ENCODE peak calls at places on chromosomes 11 and 22, in five cellular contexts. D, E, H, C and G are unnamed samples.

GRCh38 chr11:69999721-70000120 is 78.4 kb upstream of the ANO1 start:
- DNase-seq in D (no peak), C (no peak), E (no peak), H (no peak), G (peak)

GRCh38 chr22:44080936-44081853 is 57.1 kb downstream of the PARVB start:
- DNase-seq in D (peak), C (peak), H (peak), E (peak), G (peak)

GRCh38 chr11:116446542-116446941 is 326.2 kb downstream of the BUD13 start:
- DNase-seq in E (no peak), H (no peak), C (no peak), D (no peak), G (no peak)

GRCh38 chr11:859394-860131 is 16.9 kb downstream of the TSPAN4 start:
- DNase-seq in H (no peak), E (peak), C (peak), D (no peak), G (peak)

GRCh38 chr11:40647290-40647689 is 812.2 kb downstream of the LRRC4C start:
- DNase-seq in E (no peak), C (no peak), H (no peak), D (no peak), G (no peak)

GRCh38 chr11:119942583-119943338 is 195.2 kb downstream of the TRIM29 start:
- DNase-seq in H (no peak), D (no peak), E (peak), C (no peak), G (peak)

GRCh38 chr11:64990222-64990918 is 6.4 kb downstream of the BATF2 start:
- DNase-seq in E (no peak), H (no peak), D (no peak), C (no peak), G (peak)

GRCh38 chr11:111540114-111540920 is at the start of gene LAYN:
- DNase-seq in D (no peak), C (no peak), H (peak), E (peak), G (peak)

GRCh38 chr22:36373258-36373579 is 14.5 kb downstream of the MYH9 start:
- DNase-seq in C (no peak), D (no peak), E (peak), H (no peak), G (no peak)

GRCh38 chr22:37880668-37881440 is 25.2 kb upstream of the MICALL1 start:
- DNase-seq in C (no peak), E (peak), H (no peak), D (no peak), G (peak)

GRCh38 chr11:61075891-61076290 is 26.4 kb upstream of the CD5 start:
- DNase-seq in E (peak), H (peak), C (no peak), D (no peak), G (peak)

GRCh38 chr11:2547806-2548205 is 103.0 kb downstream of the KCNQ1 start:
- DNase-seq in E (no peak), C (no peak), D (no peak), H (no peak), G (no peak)

GRCh38 chr11:127003260-127003981 is 2.9 kb upstream of the KIRREL3 start:
- DNase-seq in H (peak), D (peak), C (peak), E (peak), G (peak)

GRCh38 chr11:123373754-123374621 is 56.1 kb upstream of the GRAMD1B start:
- DNase-seq in C (no peak), E (no peak), H (no peak), D (no peak), G (no peak)

GRCh38 chr11:2688381-2689231 is 11.2 kb downstream of the KCNQ1OT1 start:
- DNase-seq in E (no peak), C (no peak), H (no peak), D (no peak), G (no peak)

GRCh38 chr22:38982008-38982927 is at the start of gene APOBEC3B:
- DNase-seq in E (peak), H (peak), C (peak), D (peak), G (peak)

GRCh38 chr11:11422291-11423128 is 69.5 kb upstream of the CSNK2A3 start:
- DNase-seq in C (no peak), E (no peak), H (peak), D (no peak), G (no peak)

GRCh38 chr22:38974170-38974825 is 7.8 kb upstream of the APOBEC3B start:
- DNase-seq in H (no peak), E (no peak), D (no peak), C (no peak), G (no peak)

GRCh38 chr11:34846467-34846866 is 69.7 kb downstream of the APIP start:
- DNase-seq in E (no peak), D (no peak), C (no peak), H (no peak), G (no peak)
- TF ChIP-seq CTCF in E (no peak), D (no peak), C (no peak), H (no peak), G (no peak)

DNA sequence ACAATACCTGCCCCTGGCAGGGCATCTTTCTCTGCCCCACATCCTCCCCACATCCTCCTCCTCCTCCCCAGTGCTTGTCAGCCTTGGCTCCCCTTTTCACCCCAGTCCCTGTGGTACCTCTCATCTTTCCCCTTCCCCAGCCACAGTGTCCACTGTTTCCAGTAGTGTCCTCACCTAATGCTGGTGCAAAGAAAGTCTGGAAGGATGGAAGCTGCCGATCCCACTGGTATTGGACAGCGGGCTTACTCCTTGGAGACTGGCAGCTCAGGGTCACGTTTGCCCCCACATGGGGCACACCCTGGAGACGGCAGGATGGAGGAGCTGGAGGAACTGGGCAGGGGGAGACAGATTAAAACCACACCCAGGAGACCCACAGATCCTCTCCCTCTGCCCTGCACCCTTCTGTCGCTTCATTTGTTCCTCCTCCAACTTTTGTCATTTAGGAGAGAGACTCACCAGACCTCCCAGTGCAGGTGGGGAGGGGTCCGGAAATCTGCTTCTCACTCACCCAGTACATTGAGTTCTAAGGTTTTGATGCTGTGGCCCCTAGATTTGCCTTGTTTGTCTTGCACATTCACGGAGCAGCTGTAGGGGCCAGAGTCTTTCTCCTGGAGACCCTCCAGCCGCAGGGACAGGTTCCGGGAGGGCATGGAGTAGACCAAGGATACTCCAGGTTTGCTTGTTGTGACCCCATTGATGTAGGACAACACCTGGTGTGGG is 4.1 kb upstream of the VSIG2 start:
- DNase-seq in C (no peak), D (no peak), H (no peak), E (no peak), G (no peak)
- H3K4me3 ChIP-seq in C (no peak), D (no peak), H (no peak), E (no peak), G (no peak)

GRCh38 chr11:115406404-115406803 is 97.8 kb downstream of the CADM1 start:
- DNase-seq in H (no peak), C (no peak), E (no peak), D (no peak), G (no peak)

GRCh38 chr11:115409691-115410220 is 94.5 kb downstream of the CADM1 start:
- DNase-seq in H (peak), C (no peak), D (no peak), E (peak), G (no peak)

GRCh38 chr11:115408036-115408911 is 95.9 kb downstream of the CADM1 start:
- DNase-seq in H (no peak), C (no peak), E (peak), D (peak), G (peak)

GRCh38 chr11:115409116-115409663 is 95.0 kb downstream of the CADM1 start:
- DNase-seq in E (no peak), D (no peak), H (peak), C (no peak), G (no peak)

GRCh38 chr11:115407496-115407895 is 96.7 kb downstream of the CADM1 start:
- DNase-seq in H (no peak), C (no peak), D (no peak), E (no peak), G (no peak)
- H2AFZ ChIP-seq in H (no peak), C (no peak), D (no peak), E (no peak), G (no peak)

DNA sequence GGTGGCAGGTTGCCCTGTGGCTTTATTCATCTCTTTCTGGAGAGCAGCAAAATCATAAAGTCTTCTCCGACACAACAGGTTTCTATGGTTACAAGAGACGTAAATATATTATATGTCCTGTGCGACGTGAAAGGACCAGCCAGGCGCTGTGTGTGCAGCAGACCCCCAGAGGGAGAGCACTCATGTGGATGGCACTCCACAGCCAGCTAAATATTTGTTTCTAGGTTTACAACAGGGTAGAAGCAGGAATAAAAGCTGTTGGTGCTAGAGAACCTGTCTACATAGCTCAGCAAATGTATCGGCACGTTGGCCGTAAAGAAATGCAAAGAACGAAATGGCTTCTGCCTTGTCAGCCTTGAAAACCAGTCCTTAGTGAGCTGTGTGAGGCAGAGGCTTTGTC is 133.8 kb upstream of the PITPNB start:
- DNase-seq in D (no peak), C (no peak), H (peak), E (no peak), G (no peak)
- TF ChIP-seq CTCF in D (no peak), C (no peak), H (no peak), E (no peak), G (no peak)

DNA sequence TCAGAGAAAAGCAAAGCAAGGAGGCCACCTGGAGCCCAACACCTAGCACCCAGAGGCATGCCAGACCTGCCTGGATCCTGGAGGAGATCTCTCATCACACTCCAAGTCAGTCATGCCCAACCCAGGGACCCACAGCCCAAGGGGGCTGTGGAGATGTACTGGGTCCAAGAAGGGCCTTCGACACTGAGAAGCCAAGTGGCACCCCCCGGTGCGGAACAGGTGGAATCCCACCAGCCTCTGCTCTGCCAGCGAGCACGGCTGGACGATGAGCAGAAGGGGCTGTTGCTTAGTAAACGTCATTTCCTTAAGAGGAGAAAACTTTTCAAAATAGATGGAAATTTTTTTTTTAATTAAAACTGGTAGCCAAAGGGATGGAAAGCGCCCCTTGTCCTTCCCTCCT is 171.9 kb upstream of the GRK3 start:
- DNase-seq in C (no peak), H (no peak), E (no peak), D (no peak), G (no peak)
- H3K4me3 ChIP-seq in C (no peak), H (no peak), E (no peak), D (no peak), G (no peak)

DNA sequence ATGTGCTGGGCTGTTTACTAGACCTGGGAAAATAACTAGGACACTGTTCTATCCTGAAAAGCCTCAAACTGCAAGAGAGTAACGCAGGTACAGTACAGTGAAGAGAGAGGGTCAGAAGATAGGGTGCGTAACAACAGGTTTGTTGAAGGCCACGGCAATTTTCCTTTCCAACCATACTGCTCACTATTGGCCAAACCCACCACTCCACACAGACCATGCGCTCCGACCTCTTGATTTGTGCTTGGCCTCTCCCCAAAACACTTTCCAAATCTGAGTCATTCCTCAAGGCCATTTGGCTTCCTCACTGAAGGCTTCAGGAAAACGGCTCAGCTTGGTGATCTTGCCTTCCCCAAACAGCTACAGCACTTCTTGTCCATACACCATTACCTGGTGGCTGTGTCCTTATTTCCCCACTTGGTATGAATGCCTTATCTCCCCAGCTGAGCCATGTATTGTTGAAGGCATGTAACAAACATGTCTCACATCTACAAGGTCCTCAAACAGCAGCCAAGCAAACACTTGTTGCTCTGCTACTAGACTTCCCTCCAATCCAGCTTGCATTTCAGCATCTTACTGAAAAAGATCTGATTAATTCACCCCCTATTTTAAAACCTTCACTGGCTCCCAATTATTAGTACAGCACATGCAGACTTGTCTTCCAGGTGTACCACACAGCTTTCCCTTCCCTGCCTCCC is 40.9 kb downstream of the TCF20 start:
- DNase-seq in D (no peak), E (peak), H (no peak), C (no peak), G (peak)
- H2AFZ ChIP-seq in D (no peak), E (no peak), H (no peak), C (no peak), G (no peak)